ENCODE peak calls at places on chromosomes 5 and 9, in seven cellular contexts. One of them, this sample, is unnamed.

GRCh38 chr5:80654054-80654390 is 430 bp upstream of the MSH3 start:
- DNase-seq in uterus: no peak
- DNase-seq in spleen: no peak
- DNase-seq in CD4-positive, CD25-positive, alpha-beta regulatory T cell: peak
- DNase-seq in cardiac muscle cell: no peak
- DNase-seq in iPS DF 6.9: no peak
- DNase-seq in heart right ventricle: no peak
- DNase-seq in this sample: no peak

GRCh38 chr5:32523625-32524024 is 61.7 kb upstream of the SUB1 start:
- DNase-seq in uterus: no peak
- DNase-seq in spleen: no peak
- DNase-seq in CD4-positive, CD25-positive, alpha-beta regulatory T cell: no peak
- DNase-seq in cardiac muscle cell: no peak
- DNase-seq in iPS DF 6.9: no peak
- DNase-seq in heart right ventricle: no peak
- DNase-seq in this sample: no peak

GRCh38 chr9:130483281-130483949 is 38.7 kb downstream of the ASS1 start:
- DNase-seq in uterus: no peak
- DNase-seq in spleen: no peak
- DNase-seq in CD4-positive, CD25-positive, alpha-beta regulatory T cell: no peak
- DNase-seq in cardiac muscle cell: no peak
- DNase-seq in iPS DF 6.9: no peak
- DNase-seq in heart right ventricle: no peak
- DNase-seq in this sample: no peak

GRCh38 chr5:81344736-81345135 is 43.3 kb downstream of the ZCCHC9 start:
- DNase-seq in uterus: no peak
- DNase-seq in spleen: no peak
- DNase-seq in CD4-positive, CD25-positive, alpha-beta regulatory T cell: no peak
- DNase-seq in cardiac muscle cell: no peak
- DNase-seq in iPS DF 6.9: no peak
- DNase-seq in heart right ventricle: no peak
- DNase-seq in this sample: no peak

GRCh38 chr9:89558500-89558899 is 46.3 kb upstream of the GADD45G start:
- DNase-seq in uterus: no peak
- DNase-seq in spleen: no peak
- DNase-seq in CD4-positive, CD25-positive, alpha-beta regulatory T cell: no peak
- DNase-seq in cardiac muscle cell: no peak
- DNase-seq in iPS DF 6.9: no peak
- DNase-seq in heart right ventricle: no peak
- DNase-seq in this sample: no peak

GRCh38 chr5:9445989-9446388 is 99.9 kb downstream of the SEMA5A start:
- DNase-seq in uterus: no peak
- DNase-seq in spleen: no peak
- DNase-seq in CD4-positive, CD25-positive, alpha-beta regulatory T cell: no peak
- DNase-seq in cardiac muscle cell: no peak
- DNase-seq in iPS DF 6.9: no peak
- DNase-seq in heart right ventricle: no peak
- DNase-seq in this sample: no peak

GRCh38 chr5:115096034-115096769 is 73.5 kb downstream of the TRIM36 start:
- DNase-seq in uterus: no peak
- DNase-seq in spleen: no peak
- DNase-seq in CD4-positive, CD25-positive, alpha-beta regulatory T cell: no peak
- DNase-seq in cardiac muscle cell: peak
- DNase-seq in iPS DF 6.9: no peak
- DNase-seq in heart right ventricle: no peak
- DNase-seq in this sample: no peak

GRCh38 chr5:147631428-147631985 is 121.6 kb upstream of the DPYSL3 start:
- DNase-seq in uterus: no peak
- DNase-seq in spleen: no peak
- DNase-seq in CD4-positive, CD25-positive, alpha-beta regulatory T cell: no peak
- DNase-seq in cardiac muscle cell: no peak
- DNase-seq in iPS DF 6.9: no peak
- DNase-seq in heart right ventricle: no peak
- DNase-seq in this sample: no peak

GRCh38 chr9:27047126-27047525 is 41.7 kb upstream of the LRRC19 start:
- DNase-seq in uterus: no peak
- DNase-seq in spleen: no peak
- DNase-seq in CD4-positive, CD25-positive, alpha-beta regulatory T cell: no peak
- DNase-seq in cardiac muscle cell: no peak
- DNase-seq in iPS DF 6.9: no peak
- DNase-seq in heart right ventricle: no peak
- DNase-seq in this sample: no peak

GRCh38 chr9:4365055-4365454 is 65.2 kb upstream of the GLIS3 start:
- DNase-seq in uterus: no peak
- DNase-seq in spleen: no peak
- DNase-seq in CD4-positive, CD25-positive, alpha-beta regulatory T cell: no peak
- DNase-seq in cardiac muscle cell: no peak
- DNase-seq in iPS DF 6.9: no peak
- DNase-seq in heart right ventricle: no peak
- DNase-seq in this sample: no peak

GRCh38 chr9:21252727-21253547 is 13.1 kb upstream of the IFNA14 start:
- DNase-seq in uterus: no peak
- DNase-seq in spleen: peak
- DNase-seq in CD4-positive, CD25-positive, alpha-beta regulatory T cell: peak
- DNase-seq in cardiac muscle cell: peak
- DNase-seq in iPS DF 6.9: peak
- DNase-seq in heart right ventricle: no peak
- DNase-seq in this sample: peak

GRCh38 chr9:7185612-7186011 is 427.8 kb downstream of the KDM4C start:
- DNase-seq in uterus: no peak
- DNase-seq in spleen: no peak
- DNase-seq in CD4-positive, CD25-positive, alpha-beta regulatory T cell: no peak
- DNase-seq in cardiac muscle cell: peak
- DNase-seq in iPS DF 6.9: peak
- DNase-seq in heart right ventricle: no peak
- DNase-seq in this sample: no peak

GRCh38 chr5:620586-621180 is 8.5 kb downstream of the CEP72 start:
- DNase-seq in uterus: no peak
- DNase-seq in spleen: peak
- DNase-seq in CD4-positive, CD25-positive, alpha-beta regulatory T cell: no peak
- DNase-seq in cardiac muscle cell: no peak
- DNase-seq in iPS DF 6.9: no peak
- DNase-seq in heart right ventricle: no peak
- DNase-seq in this sample: no peak

GRCh38 chr5:150271923-150272322 is 17.6 kb downstream of the CAMK2A start:
- DNase-seq in uterus: no peak
- DNase-seq in spleen: no peak
- DNase-seq in CD4-positive, CD25-positive, alpha-beta regulatory T cell: no peak
- DNase-seq in cardiac muscle cell: no peak
- DNase-seq in iPS DF 6.9: no peak
- DNase-seq in heart right ventricle: no peak
- DNase-seq in this sample: no peak

GRCh38 chr9:69745716-69746538 is 13.9 kb downstream of the PTAR1 start:
- DNase-seq in uterus: no peak
- DNase-seq in spleen: no peak
- DNase-seq in CD4-positive, CD25-positive, alpha-beta regulatory T cell: peak
- DNase-seq in cardiac muscle cell: peak
- DNase-seq in iPS DF 6.9: no peak
- DNase-seq in heart right ventricle: no peak
- DNase-seq in this sample: no peak

GRCh38 chr5:180166168-180166567 is 42.8 kb downstream of the RASGEF1C start:
- DNase-seq in uterus: no peak
- DNase-seq in spleen: no peak
- DNase-seq in CD4-positive, CD25-positive, alpha-beta regulatory T cell: no peak
- DNase-seq in cardiac muscle cell: no peak
- DNase-seq in iPS DF 6.9: no peak
- DNase-seq in heart right ventricle: no peak
- DNase-seq in this sample: no peak

GRCh38 chr5:17058438-17058837 is 122.3 kb upstream of the MYO10 start:
- DNase-seq in uterus: no peak
- DNase-seq in spleen: no peak
- DNase-seq in CD4-positive, CD25-positive, alpha-beta regulatory T cell: no peak
- DNase-seq in cardiac muscle cell: no peak
- DNase-seq in iPS DF 6.9: no peak
- DNase-seq in heart right ventricle: no peak
- DNase-seq in this sample: no peak

GRCh38 chr5:17056056-17056690 is 120.1 kb upstream of the MYO10 start:
- DNase-seq in uterus: no peak
- DNase-seq in spleen: no peak
- DNase-seq in CD4-positive, CD25-positive, alpha-beta regulatory T cell: no peak
- DNase-seq in cardiac muscle cell: no peak
- DNase-seq in iPS DF 6.9: peak
- DNase-seq in heart right ventricle: no peak
- DNase-seq in this sample: no peak

GRCh38 chr5:17050236-17050635 is 114.1 kb upstream of the MYO10 start:
- DNase-seq in uterus: no peak
- DNase-seq in spleen: no peak
- DNase-seq in CD4-positive, CD25-positive, alpha-beta regulatory T cell: no peak
- DNase-seq in cardiac muscle cell: no peak
- DNase-seq in iPS DF 6.9: no peak
- DNase-seq in heart right ventricle: no peak
- DNase-seq in this sample: no peak

GRCh38 chr5:17054911-17055310 is 118.8 kb upstream of the MYO10 start:
- DNase-seq in uterus: no peak
- DNase-seq in spleen: no peak
- DNase-seq in CD4-positive, CD25-positive, alpha-beta regulatory T cell: no peak
- DNase-seq in cardiac muscle cell: no peak
- DNase-seq in iPS DF 6.9: no peak
- DNase-seq in heart right ventricle: no peak
- DNase-seq in this sample: no peak
- H3K4me3 ChIP-seq in uterus: no peak
- H3K4me3 ChIP-seq in spleen: no peak
- H3K4me3 ChIP-seq in CD4-positive, CD25-positive, alpha-beta regulatory T cell: no peak
- H3K4me3 ChIP-seq in cardiac muscle cell: no peak
- H3K4me3 ChIP-seq in iPS DF 6.9: no peak
- H3K4me3 ChIP-seq in heart right ventricle: no peak
- H3K4me3 ChIP-seq in this sample: no peak

GRCh38 chr5:110963495-110963894 is 108.0 kb upstream of the TSLP start:
- DNase-seq in uterus: no peak
- DNase-seq in spleen: no peak
- DNase-seq in CD4-positive, CD25-positive, alpha-beta regulatory T cell: no peak
- DNase-seq in cardiac muscle cell: no peak
- DNase-seq in iPS DF 6.9: no peak
- DNase-seq in heart right ventricle: no peak
- DNase-seq in this sample: no peak
- H3K27ac ChIP-seq in uterus: no peak
- H3K27ac ChIP-seq in spleen: no peak
- H3K27ac ChIP-seq in CD4-positive, CD25-positive, alpha-beta regulatory T cell: no peak
- H3K27ac ChIP-seq in cardiac muscle cell: no peak
- H3K27ac ChIP-seq in iPS DF 6.9: no peak
- H3K27ac ChIP-seq in heart right ventricle: no peak
- H3K27ac ChIP-seq in this sample: no peak

GRCh38 chr5:8341416-8341815 is 472.5 kb downstream of the MTRR start:
- DNase-seq in uterus: no peak
- DNase-seq in spleen: no peak
- DNase-seq in CD4-positive, CD25-positive, alpha-beta regulatory T cell: no peak
- DNase-seq in cardiac muscle cell: peak
- DNase-seq in iPS DF 6.9: no peak
- DNase-seq in heart right ventricle: no peak
- DNase-seq in this sample: no peak

GRCh38 chr5:8340739-8341344 is 471.9 kb downstream of the MTRR start:
- DNase-seq in uterus: no peak
- DNase-seq in spleen: no peak
- DNase-seq in CD4-positive, CD25-positive, alpha-beta regulatory T cell: no peak
- DNase-seq in cardiac muscle cell: peak
- DNase-seq in iPS DF 6.9: no peak
- DNase-seq in heart right ventricle: no peak
- DNase-seq in this sample: no peak

DNA sequence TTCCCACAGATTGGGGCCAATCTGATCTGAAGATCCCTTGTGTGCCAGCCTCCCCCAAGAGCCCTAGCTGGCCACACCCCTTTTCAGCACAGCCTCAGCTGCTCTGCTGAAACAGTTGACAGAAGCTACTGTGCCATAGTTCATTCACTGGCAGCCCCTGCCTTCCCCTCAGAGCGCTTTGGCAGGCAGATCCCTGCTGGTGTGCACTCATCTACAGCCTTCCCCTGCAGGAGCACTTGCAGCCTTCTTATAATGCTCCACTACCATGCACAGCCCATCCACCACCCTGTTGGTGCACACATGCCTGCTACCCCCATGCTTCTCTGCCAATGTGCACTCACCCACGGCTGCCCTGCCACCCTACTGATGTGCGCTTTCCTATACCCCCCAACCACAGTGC is 471.3 kb downstream of the MTRR start:
- DNase-seq in uterus: no peak
- DNase-seq in spleen: no peak
- DNase-seq in CD4-positive, CD25-positive, alpha-beta regulatory T cell: no peak
- DNase-seq in cardiac muscle cell: peak
- DNase-seq in iPS DF 6.9: no peak
- DNase-seq in heart right ventricle: no peak
- DNase-seq in this sample: no peak
- H3K4me3 ChIP-seq in uterus: no peak
- H3K4me3 ChIP-seq in spleen: no peak
- H3K4me3 ChIP-seq in CD4-positive, CD25-positive, alpha-beta regulatory T cell: no peak
- H3K4me3 ChIP-seq in cardiac muscle cell: no peak
- H3K4me3 ChIP-seq in iPS DF 6.9: no peak
- H3K4me3 ChIP-seq in heart right ventricle: no peak
- H3K4me3 ChIP-seq in this sample: no peak

GRCh38 chr5:67536892-67537291 is 340.3 kb upstream of the CD180 start:
- DNase-seq in uterus: no peak
- DNase-seq in spleen: no peak
- DNase-seq in CD4-positive, CD25-positive, alpha-beta regulatory T cell: no peak
- DNase-seq in cardiac muscle cell: peak
- DNase-seq in iPS DF 6.9: no peak
- DNase-seq in heart right ventricle: no peak
- DNase-seq in this sample: no peak

GRCh38 chr5:67538343-67538670 is 341.7 kb upstream of the CD180 start:
- DNase-seq in uterus: no peak
- DNase-seq in spleen: no peak
- DNase-seq in CD4-positive, CD25-positive, alpha-beta regulatory T cell: no peak
- DNase-seq in cardiac muscle cell: no peak
- DNase-seq in iPS DF 6.9: no peak
- DNase-seq in heart right ventricle: no peak
- DNase-seq in this sample: peak

GRCh38 chr5:67541869-67542268 is 345.3 kb upstream of the CD180 start:
- DNase-seq in uterus: no peak
- DNase-seq in spleen: no peak
- DNase-seq in CD4-positive, CD25-positive, alpha-beta regulatory T cell: no peak
- DNase-seq in cardiac muscle cell: no peak
- DNase-seq in iPS DF 6.9: no peak
- DNase-seq in heart right ventricle: no peak
- DNase-seq in this sample: no peak

GRCh38 chr5:67537439-67538342 is 341.1 kb upstream of the CD180 start:
- DNase-seq in uterus: no peak
- DNase-seq in spleen: no peak
- DNase-seq in CD4-positive, CD25-positive, alpha-beta regulatory T cell: peak
- DNase-seq in cardiac muscle cell: peak
- DNase-seq in iPS DF 6.9: no peak
- DNase-seq in heart right ventricle: no peak
- DNase-seq in this sample: no peak

DNA sequence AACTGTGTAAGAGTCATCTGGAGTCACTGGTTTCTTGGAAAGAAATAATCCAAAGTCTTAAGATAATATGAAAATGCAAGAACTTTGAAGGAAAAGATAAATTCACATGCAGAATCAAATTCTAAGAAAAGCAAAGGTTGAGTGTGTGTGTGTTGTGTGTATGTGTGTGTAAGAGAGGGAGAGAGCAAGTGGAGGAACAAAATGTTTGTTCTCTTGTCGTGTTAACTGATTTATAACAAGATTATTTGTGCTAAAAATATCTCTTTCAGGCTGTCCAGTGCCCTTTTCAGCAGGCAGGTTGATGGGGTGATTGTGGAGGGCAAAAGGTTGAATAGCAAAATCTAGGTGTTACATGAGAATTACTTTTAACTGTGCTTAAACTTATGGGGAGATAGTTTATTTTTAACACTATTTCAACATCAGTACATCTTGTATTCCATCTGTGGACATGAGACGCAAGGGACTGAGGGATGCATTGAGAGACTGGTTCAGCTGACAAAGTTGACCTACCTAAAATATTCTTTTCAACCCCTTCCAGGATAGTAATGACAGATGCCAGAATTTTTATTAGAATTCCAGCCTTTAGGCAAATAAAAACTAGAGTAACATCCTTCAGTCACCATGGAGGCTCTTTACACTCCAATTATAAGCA is 342.4 kb upstream of the CD180 start:
- DNase-seq in uterus: no peak
- DNase-seq in spleen: no peak
- DNase-seq in CD4-positive, CD25-positive, alpha-beta regulatory T cell: no peak
- DNase-seq in cardiac muscle cell: no peak
- DNase-seq in iPS DF 6.9: no peak
- DNase-seq in heart right ventricle: no peak
- DNase-seq in this sample: peak
- H3K27ac ChIP-seq in uterus: peak
- H3K27ac ChIP-seq in spleen: no peak
- H3K27ac ChIP-seq in CD4-positive, CD25-positive, alpha-beta regulatory T cell: no peak
- H3K27ac ChIP-seq in cardiac muscle cell: no peak
- H3K27ac ChIP-seq in iPS DF 6.9: no peak
- H3K27ac ChIP-seq in heart right ventricle: no peak
- H3K27ac ChIP-seq in this sample: peak

This sample was measured in gastrocnemius medialis.